ENCODE peak calls at places on chromosome 6, in ten cellular contexts. G is NCI-H524 treated with DMSO at 0.1 percent for 48 hours; O is GOT3; Y is left cardiac atrium; J is NCI-H69; B is activated CD4-positive, alpha-beta T cell treated with anti-CD3 and anti-CD28 coated beads, Interleukin-2, amount 50 U/mL, for 1 hour; S is neural progenitor cell; R is brain microvascular endothelial cell; T is NCI-H510A treated with DMSO at 0.1 percent for 48 hours; N is endothelial cell. W is an unnamed sample.

GRCh38 chr6:33877982-33878381 is 74.2 kb upstream of the MLN start:
- DNase-seq in R (no peak), J (peak; percentile 57), B (no peak), N (no peak), G (no peak), Y (no peak), T (no peak), S (no peak), O (no peak), W (no peak)

GRCh38 chr6:27720607-27721580 is 191.3 kb downstream of the OR2B2 start:
- DNase-seq in O (no peak), J (peak; percentile 82), S (peak; percentile 52), R (peak; percentile 86), Y (no peak), G (no peak), B (no peak), T (no peak), N (peak; percentile 41), W (peak; percentile 23)

GRCh38 chr6:71419954-71420692 is 131.5 kb downstream of the OGFRL1 start:
- DNase-seq in O (no peak), S (peak; percentile 85), J (peak; percentile 68), B (no peak), T (no peak), N (peak; percentile 56), R (no peak), Y (peak; percentile 63), G (no peak), W (peak; percentile 70)

GRCh38 chr6:36358235-36358915 is 21.7 kb upstream of the BNIP5 start:
- DNase-seq in R (peak; percentile 67), J (peak; percentile 24), B (no peak), T (no peak), S (no peak), G (no peak), N (no peak), Y (no peak), O (no peak), W (no peak)

GRCh38 chr6:55825402-55826051 is 49.9 kb downstream of the BMP5 start:
- DNase-seq in T (no peak), S (peak; percentile 61), N (no peak), J (no peak), G (no peak), O (no peak), B (no peak), Y (no peak), R (peak; percentile 74), W (peak; percentile 65)

GRCh38 chr6:17867880-17868279 is 119.6 kb downstream of the KIF13A start:
- DNase-seq in B (no peak), R (peak; percentile 68), J (peak; percentile 28), G (peak; percentile 90), N (no peak), Y (no peak), S (no peak), O (no peak), T (no peak), W (no peak)

GRCh38 chr6:113352029-113352801 is 504.9 kb upstream of the MARCKS start:
- DNase-seq in J (no peak), Y (no peak), T (no peak), S (peak; percentile 21), O (no peak), G (no peak), B (no peak), R (peak; percentile 78), N (no peak), W (no peak)

GRCh38 chr6:81158956-81159355 is 593.5 kb downstream of the TENT5A start:
- DNase-seq in R (no peak), N (no peak), G (no peak), B (no peak), S (no peak), T (no peak), Y (no peak), J (no peak), O (no peak), W (no peak)

GRCh38 chr6:11791354-11792107 is 12.9 kb upstream of the ADTRP start:
- DNase-seq in J (no peak), B (no peak), T (no peak), N (no peak), S (no peak), O (no peak), G (no peak), R (no peak), Y (no peak), W (peak; percentile 33)

GRCh38 chr6:142886431-142887170 is 58.4 kb downstream of the HIVEP2 start:
- DNase-seq in N (no peak), B (no peak), G (no peak), J (peak; percentile 5), R (no peak), S (no peak), T (peak; percentile 10), O (no peak), Y (no peak), W (peak; percentile 58)

W was measured in left kidney.